ENCODE peak calls at places on chromosomes 6 and 20, in nine cellular contexts. X is transverse colon; F is astrocyte of the cerebellum; T is CD4-positive, alpha-beta T cell; O is SK-N-SH; K is WTC11; P is fibroblast of lung; E is tibial artery; I is fibroblast of pulmonary artery. S is an unnamed sample.

GRCh38 chr20:33859157-33859695 is 48.1 kb downstream of the CHMP4B start:
- DNase-seq in P (no peak), I (peak), X (peak), F (no peak), T (peak), O (no peak), E (no peak), K (no peak), S (no peak)

GRCh38 chr6:169141706-169142705 is 111.6 kb downstream of the THBS2 start:
- DNase-seq in X (peak), P (peak), I (peak), E (peak), F (no peak), O (no peak), T (no peak), K (no peak), S (peak)

GRCh38 chr6:4176907-4177306 is 41.5 kb upstream of the ECI2 start:
- DNase-seq in P (no peak), T (no peak), I (no peak), K (no peak), F (no peak), E (no peak), O (no peak), X (no peak), S (no peak)

GRCh38 chr6:87588756-87589407 is 905 bp downstream of the RARS2 start:
- DNase-seq in T (no peak), K (no peak), X (no peak), I (no peak), E (no peak), P (peak), F (peak), O (no peak), S (no peak)

GRCh38 chr6:145875496-145876244 is 61.1 kb upstream of the FBXO30 start:
- DNase-seq in F (no peak), K (no peak), O (no peak), E (no peak), I (peak), X (no peak), T (no peak), P (no peak), S (no peak)

GRCh38 chr20:3472105-3472504 is 1.3 kb downstream of the ATRN start:
- DNase-seq in E (no peak), P (no peak), O (no peak), F (no peak), K (no peak), X (no peak), T (no peak), I (no peak), S (no peak)

GRCh38 chr6:168448243-168448855 is 7.4 kb downstream of the SMOC2 start:
- DNase-seq in E (no peak), O (no peak), P (no peak), K (no peak), T (no peak), I (no peak), F (no peak), X (no peak), S (no peak)

GRCh38 chr20:44171775-44172571 is 15.0 kb downstream of the JPH2 start:
- DNase-seq in T (no peak), F (no peak), E (no peak), I (no peak), P (no peak), O (no peak), X (no peak), K (no peak), S (no peak)

GRCh38 chr6:1535295-1535694 is 74.4 kb upstream of the FOXC1 start:
- DNase-seq in X (no peak), P (no peak), T (peak), K (no peak), I (peak), E (no peak), O (no peak), F (no peak), S (no peak)

GRCh38 chr6:80771941-80772340 is 665.5 kb downstream of the BCKDHB start:
- DNase-seq in T (no peak), E (no peak), P (peak), X (no peak), K (peak), F (peak), I (peak), O (no peak), S (no peak)

GRCh38 chr6:39357998-39358686 is 35.6 kb upstream of the KCNK16 start:
- DNase-seq in I (peak), X (peak), K (no peak), O (peak), F (peak), P (peak), E (no peak), T (no peak), S (peak)

GRCh38 chr6:55950071-55950814 is 74.9 kb upstream of the BMP5 start:
- DNase-seq in E (no peak), T (no peak), P (no peak), I (no peak), F (no peak), O (no peak), K (no peak), X (no peak), S (no peak)

GRCh38 chr6:111750753-111751684 is 122.2 kb downstream of the FYN start:
- DNase-seq in F (no peak), I (peak), O (no peak), K (peak), X (peak), P (no peak), T (peak), E (no peak), S (no peak)

GRCh38 chr20:56400001-56400640 is 7.7 kb downstream of the CSTF1 start:
- DNase-seq in K (peak), F (peak), I (peak), X (peak), P (peak), T (no peak), E (peak), O (peak), S (peak)

GRCh38 chr20:61778485-61778863 is 287.2 kb downstream of the TAF4 start:
- DNase-seq in O (no peak), F (no peak), T (no peak), I (no peak), K (no peak), P (no peak), X (no peak), E (no peak), S (no peak)

GRCh38 chr6:93494057-93494456 is 74.7 kb upstream of the EPHA7 start:
- DNase-seq in I (no peak), P (no peak), F (no peak), X (no peak), E (no peak), O (no peak), K (no peak), T (no peak), S (no peak)

GRCh38 chr6:6348251-6348650 is 27.8 kb upstream of the F13A1 start:
- DNase-seq in I (no peak), E (no peak), K (no peak), T (no peak), P (no peak), F (no peak), X (no peak), O (no peak), S (no peak)

GRCh38 chr20:21450572-21450971 is 53.2 kb upstream of the NKX2-4 start:
- DNase-seq in X (no peak), O (no peak), K (no peak), E (no peak), F (no peak), P (no peak), I (no peak), T (no peak), S (no peak)

GRCh38 chr6:163392533-163392932 is 22.0 kb upstream of the QKI start:
- DNase-seq in E (peak), O (no peak), F (no peak), K (no peak), I (peak), X (no peak), P (peak), T (no peak), S (no peak)

GRCh38 chr20:48282591-48283228 is 497.4 kb upstream of the SULF2 start:
- DNase-seq in T (no peak), X (no peak), F (no peak), P (no peak), O (peak), E (no peak), K (no peak), I (no peak), S (no peak)

GRCh38 chr20:9293145-9293544 is 221.2 kb upstream of the LAMP5 start:
- DNase-seq in X (no peak), P (no peak), E (no peak), I (no peak), F (no peak), K (no peak), T (no peak), O (no peak), S (no peak)

GRCh38 chr6:170135041-170135440 is 155.8 kb downstream of the DLL1 start:
- DNase-seq in I (no peak), F (no peak), O (no peak), T (no peak), P (no peak), X (no peak), E (peak), K (no peak), S (no peak)

GRCh38 chr6:122476131-122476530 is 4.5 kb upstream of the SERINC1 start:
- DNase-seq in I (peak), X (no peak), E (no peak), F (no peak), O (peak), T (no peak), P (peak), K (no peak), S (no peak)

GRCh38 chr20:3933126-3933684 is 44.0 kb downstream of the PANK2 start:
- DNase-seq in I (no peak), O (no peak), P (no peak), E (no peak), T (no peak), F (no peak), X (no peak), K (no peak), S (no peak)

GRCh38 chr6:114135348-114136002 is 164.5 kb upstream of the HDAC2 start:
- DNase-seq in T (no peak), I (no peak), E (no peak), K (no peak), O (no peak), F (no peak), X (no peak), P (no peak), S (no peak)

GRCh38 chr6:44641344-44641743 is 253.8 kb downstream of the CDC5L start:
- DNase-seq in I (no peak), X (no peak), T (no peak), P (no peak), O (no peak), E (no peak), K (no peak), F (no peak), S (no peak)

GRCh38 chr6:29112135-29112534 is 4.3 kb downstream of the OR2J3 start:
- DNase-seq in O (no peak), X (no peak), F (no peak), K (peak), I (no peak), E (no peak), P (no peak), T (no peak), S (no peak)

GRCh38 chr6:159047896-159048685 is 3.3 kb upstream of the TAGAP start:
- DNase-seq in T (no peak), P (no peak), K (no peak), O (no peak), X (no peak), I (no peak), F (no peak), E (no peak), S (no peak)

GRCh38 chr6:24719125-24719931 is at the start of gene C6orf62:
- DNase-seq in X (peak), T (peak), E (peak), O (peak), F (no peak), P (no peak), K (no peak), I (no peak), S (no peak)

GRCh38 chr6:50602191-50602810 is 111.0 kb upstream of the TFAP2D start:
- DNase-seq in E (no peak), T (no peak), O (peak), F (peak), P (peak), I (peak), X (no peak), K (no peak), S (no peak)

GRCh38 chr20:17485017-17485416 is 46.2 kb downstream of the BFSP1 start:
- DNase-seq in E (no peak), O (no peak), P (no peak), K (no peak), X (no peak), T (no peak), I (no peak), F (no peak), S (no peak)

GRCh38 chr20:23147964-23148720 is 62.0 kb upstream of the CD93 start:
- DNase-seq in P (peak), O (no peak), X (no peak), T (no peak), F (peak), E (peak), I (peak), K (no peak), S (no peak)

GRCh38 chr6:125030969-125031368 is 68.7 kb downstream of the RNF217 start:
- DNase-seq in F (no peak), I (no peak), E (no peak), K (no peak), O (no peak), P (no peak), X (no peak), T (no peak), S (no peak)

GRCh38 chr6:10268661-10269060 is 146.2 kb downstream of the TFAP2A start:
- DNase-seq in X (no peak), P (no peak), E (no peak), K (no peak), T (no peak), O (no peak), I (no peak), F (no peak), S (no peak)

GRCh38 chr20:32439132-32439829 is 81.2 kb downstream of the ASXL1 start:
- DNase-seq in K (no peak), T (no peak), P (peak), E (no peak), X (peak), F (peak), O (no peak), I (peak), S (no peak)

GRCh38 chr20:54323227-54323734 is 115.4 kb downstream of the PFDN4 start:
- DNase-seq in X (no peak), E (no peak), F (no peak), P (peak), I (peak), K (no peak), O (no peak), T (no peak), S (no peak)

GRCh38 chr6:165751486-165751885 is 88.4 kb upstream of the PDE10A start:
- DNase-seq in E (no peak), I (no peak), K (no peak), X (no peak), P (no peak), O (no peak), T (no peak), F (no peak), S (no peak)

GRCh38 chr6:165760126-165760802 is 97.2 kb upstream of the PDE10A start:
- DNase-seq in K (no peak), F (no peak), P (no peak), I (no peak), O (no peak), T (no peak), X (no peak), E (no peak), S (no peak)

GRCh38 chr6:165758441-165758840 is 95.4 kb upstream of the PDE10A start:
- DNase-seq in O (no peak), I (no peak), T (no peak), F (no peak), P (no peak), K (no peak), X (no peak), E (no peak), S (no peak)

GRCh38 chr6:165760803-165761185 is 97.8 kb upstream of the PDE10A start:
- DNase-seq in F (no peak), K (no peak), I (no peak), O (no peak), E (no peak), P (no peak), T (no peak), X (no peak), S (no peak)

DNA sequence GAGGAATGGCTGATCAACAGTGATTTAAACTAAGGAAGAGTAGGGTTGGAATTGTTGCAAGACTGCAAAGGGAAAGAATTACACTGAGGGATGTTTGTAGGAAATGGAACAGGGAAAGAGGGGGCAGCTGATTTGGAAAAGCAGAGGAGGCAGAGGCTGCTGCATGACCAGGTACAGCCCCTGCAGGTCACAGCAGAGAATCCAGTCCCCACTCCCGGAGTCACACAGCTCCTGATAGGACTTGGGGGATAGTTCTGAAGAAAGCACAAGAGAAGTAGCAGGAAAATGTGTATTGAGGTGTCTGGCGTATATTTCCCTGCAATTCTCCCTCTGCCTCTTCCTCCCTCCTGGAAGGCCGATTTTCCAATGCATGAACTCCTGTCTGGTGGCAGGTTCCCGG is 92.5 kb upstream of the PDE10A start:
- DNase-seq in I (no peak), F (no peak), K (no peak), X (no peak), O (no peak), E (no peak), T (no peak), P (no peak), S (no peak)
- TF ChIP-seq CTCF in I (no peak), F (peak), K (no peak), X (no peak), O (no peak), E (no peak), T (no peak), P (no peak), S (no peak)

GRCh38 chr20:1474817-1475603 is 8.4 kb upstream of the NSFL1C start:
- DNase-seq in T (no peak), F (no peak), E (no peak), I (no peak), P (no peak), X (no peak), K (no peak), O (no peak), S (no peak)
- TF ChIP-seq CTCF in T (no peak), F (no peak), E (no peak), I (no peak), P (no peak), X (no peak), K (no peak), O (peak), S (no peak)

GRCh38 chr6:41373919-41374617 is 38.7 kb downstream of the NCR2 start:
- DNase-seq in K (peak), T (no peak), E (no peak), O (peak), P (no peak), F (no peak), X (no peak), I (peak), S (no peak)
- TF ChIP-seq CTCF in K (no peak), T (no peak), E (no peak), O (no peak), P (no peak), F (no peak), X (no peak), I (no peak), S (no peak)

GRCh38 chr6:84685983-84686584 is 78.3 kb downstream of the TBX18 start:
- DNase-seq in O (peak), F (no peak), I (no peak), K (peak), P (peak), E (no peak), X (no peak), T (no peak), S (no peak)
- TF ChIP-seq CTCF in O (peak), F (peak), I (peak), K (peak), P (peak), E (peak), X (peak), T (no peak), S (no peak)

GRCh38 chr6:157227202-157228166 is 95.8 kb downstream of the TMEM242 start:
- DNase-seq in I (no peak), T (no peak), K (no peak), F (no peak), X (no peak), E (no peak), P (peak), O (peak), S (peak)
- TF ChIP-seq CTCF in I (peak), T (peak), K (peak), F (peak), X (no peak), E (no peak), P (peak), O (peak), S (peak)

S was measured in heart left ventricle.